ENCODE peak calls at places on chromosomes 6 and 20, in eight cellular contexts. E is stomach, Y is choroid plexus epithelial cell, R is hepatocyte, N is epithelial cell of esophagus, D is esophagus squamous epithelium, U is mammary epithelial cell, O is A549. T is an unnamed sample.

GRCh38 chr20:41003143-41003932 is 25.3 kb upstream of the TOP1 start:
- DNase-seq in D (peak; percentile 38), O (peak; percentile 90), E (peak; percentile 74), U (peak; percentile 99), N (peak; percentile 99), Y (peak; percentile 99), R (peak; percentile 87), T (peak; percentile 98)

GRCh38 chr6:41568202-41568584 is 22.0 kb downstream of the FOXP4 start:
- DNase-seq in D (no peak), O (no peak), N (no peak), U (no peak), E (no peak), R (no peak), Y (no peak), T (no peak)

GRCh38 chr20:1965520-1966278 is 28.2 kb downstream of the PDYN start:
- DNase-seq in R (peak; percentile 87), Y (peak; percentile 70), U (peak; percentile 37), E (peak; percentile 69), O (peak; percentile 84), D (no peak), N (peak; percentile 64), T (peak; percentile 70)

GRCh38 chr6:151425561-151425960 is 26.4 kb downstream of the RMND1 start:
- DNase-seq in U (peak; percentile 60), Y (no peak), E (no peak), R (peak; percentile 61), D (no peak), O (no peak), N (peak; percentile 22), T (peak; percentile 23)

GRCh38 chr20:49665796-49666195 is 47.9 kb downstream of the B4GALT5 start:
- DNase-seq in O (no peak), U (no peak), E (no peak), D (no peak), Y (no peak), R (no peak), N (no peak), T (no peak)

GRCh38 chr20:20480689-20481088 is 112.8 kb downstream of the INSM1 start:
- DNase-seq in R (peak; percentile 40), N (peak; percentile 88), D (no peak), Y (peak; percentile 91), E (no peak), O (no peak), U (peak; percentile 79), T (peak; percentile 71)

GRCh38 chr6:12608016-12608860 is 108.3 kb upstream of the PHACTR1 start:
- DNase-seq in E (no peak), D (no peak), O (no peak), R (no peak), Y (peak; percentile 53), U (peak; percentile 61), N (peak; percentile 59), T (peak; percentile 25)

GRCh38 chr6:152173321-152173720 is 365.8 kb downstream of the ESR1 start:
- DNase-seq in N (no peak), E (no peak), U (no peak), O (no peak), R (no peak), D (no peak), Y (peak; percentile 23), T (no peak)

GRCh38 chr20:20184149-20184548 is 131.8 kb downstream of the CFAP61 start:
- DNase-seq in N (no peak), E (no peak), O (no peak), Y (peak; percentile 4), U (no peak), R (no peak), D (no peak), T (no peak)

GRCh38 chr20:4836473-4836872 is 114.8 kb downstream of the PRND start:
- DNase-seq in R (no peak), Y (no peak), N (no peak), D (no peak), O (no peak), E (no peak), U (no peak), T (no peak)

GRCh38 chr6:132041706-132042105 is 90.5 kb upstream of the CCN2 start:
- DNase-seq in U (no peak), R (no peak), Y (no peak), N (peak; percentile 5), D (no peak), O (no peak), E (no peak), T (no peak)

GRCh38 chr20:6051505-6051904 is 2.4 kb downstream of the LRRN4 start:
- DNase-seq in E (no peak), O (no peak), N (peak; percentile 68), U (peak; percentile 62), R (peak; percentile 46), Y (peak; percentile 59), D (no peak), T (peak; percentile 30)

GRCh38 chr6:138682722-138683521 is 90.6 kb upstream of the CCDC28A start:
- DNase-seq in E (no peak), U (peak; percentile 88), O (no peak), Y (peak; percentile 90), R (no peak), N (peak; percentile 96), D (no peak), T (peak; percentile 61)
- H3K4me3 ChIP-seq in E (no peak overlapping the region), U (no peak overlapping the region), O (no peak overlapping the region), Y (peak overlapping the region; percentile 36), R (no peak overlapping the region), N (no peak overlapping the region), D (no peak overlapping the region), T (no peak overlapping the region)

GRCh38 chr6:2855061-2855519 is 13.4 kb upstream of the SERPINB1 start:
- DNase-seq in Y (peak; percentile 68), D (no peak), O (no peak), N (no peak), E (no peak), U (no peak), R (no peak), T (peak; percentile 57)

GRCh38 chr6:2852514-2852855 is 10.8 kb upstream of the SERPINB1 start:
- DNase-seq in R (no peak), U (no peak), N (no peak), E (no peak), O (no peak), D (no peak), Y (no peak), T (no peak)

GRCh38 chr6:2852921-2853322 is 11.3 kb upstream of the SERPINB1 start:
- DNase-seq in D (no peak), R (no peak), O (no peak), E (no peak), N (no peak), Y (no peak), U (no peak), T (no peak)

GRCh38 chr6:2853766-2854393 is 12.2 kb upstream of the SERPINB1 start:
- DNase-seq in Y (peak; percentile 78), D (no peak), E (no peak), O (no peak), U (peak; percentile 82), N (peak; percentile 63), R (peak; percentile 62), T (peak; percentile 78)

DNA sequence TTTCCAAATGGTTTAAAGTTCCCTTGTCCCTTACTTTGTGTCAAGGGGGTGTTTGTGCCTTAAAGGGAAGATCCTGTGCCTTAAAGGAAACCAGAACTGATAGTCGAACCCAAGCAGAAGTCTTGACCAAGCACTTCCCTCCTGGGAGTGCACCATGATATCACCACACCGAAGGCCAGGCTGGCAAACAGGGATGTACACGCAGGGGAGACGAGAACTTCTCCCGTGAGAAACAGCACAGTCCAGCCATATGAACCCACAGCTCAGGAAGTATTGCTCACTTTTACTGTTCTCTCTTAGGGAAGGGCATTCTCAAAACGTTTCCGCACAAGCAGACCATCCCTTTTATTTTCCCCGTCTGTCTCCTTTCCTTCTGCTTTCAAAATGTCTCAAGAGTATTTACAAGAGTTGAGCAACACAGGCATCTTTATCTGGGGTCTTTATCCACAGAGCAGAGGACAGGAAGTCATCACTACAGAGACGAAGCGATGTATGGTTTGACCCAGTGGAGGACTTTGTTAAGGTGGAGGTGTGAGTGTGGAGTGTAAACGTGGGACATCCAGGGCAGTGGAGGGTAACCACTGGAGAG is 12.8 kb upstream of the SERPINB1 start:
- DNase-seq in U (no peak), N (no peak), E (no peak), R (no peak), Y (peak; percentile 62), D (no peak), O (no peak), T (peak; percentile 81)
- TF ChIP-seq CTCF in U (no peak), N (no peak), E (no peak), R (no peak), Y (peak; percentile 3), D (no peak), O (no peak), T (no peak)

GRCh38 chr20:23151885-23152284 is 65.8 kb upstream of the CD93 start:
- DNase-seq in N (no peak), U (no peak), O (no peak), D (no peak), R (peak; percentile 32), Y (no peak), E (peak; percentile 24), T (no peak)
- H3K4me3 ChIP-seq in N (no peak overlapping the region), U (no peak overlapping the region), O (no peak overlapping the region), D (no peak overlapping the region), R (no peak overlapping the region), Y (no peak overlapping the region), E (no peak overlapping the region), T (no peak overlapping the region)

GRCh38 chr6:158870418-158870957 is 51.3 kb upstream of the EZR start:
- DNase-seq in U (no peak), N (peak; percentile 61), Y (no peak), E (no peak), R (no peak), D (no peak), O (no peak), T (no peak)

GRCh38 chr6:158869010-158869603 is 49.9 kb upstream of the EZR start:
- DNase-seq in D (no peak), R (no peak), Y (peak; percentile 66), U (no peak), N (no peak), O (peak; percentile 47), E (no peak), T (no peak)

GRCh38 chr6:158868122-158868480 is 48.9 kb upstream of the EZR start:
- DNase-seq in O (no peak), Y (no peak), R (no peak), U (no peak), D (no peak), N (no peak), E (no peak), T (no peak)

GRCh38 chr6:158867381-158868121 is 48.4 kb upstream of the EZR start:
- DNase-seq in O (no peak), R (peak; percentile 21), U (peak; percentile 75), N (peak; percentile 69), D (no peak), Y (no peak), E (peak; percentile 38), T (no peak)

DNA sequence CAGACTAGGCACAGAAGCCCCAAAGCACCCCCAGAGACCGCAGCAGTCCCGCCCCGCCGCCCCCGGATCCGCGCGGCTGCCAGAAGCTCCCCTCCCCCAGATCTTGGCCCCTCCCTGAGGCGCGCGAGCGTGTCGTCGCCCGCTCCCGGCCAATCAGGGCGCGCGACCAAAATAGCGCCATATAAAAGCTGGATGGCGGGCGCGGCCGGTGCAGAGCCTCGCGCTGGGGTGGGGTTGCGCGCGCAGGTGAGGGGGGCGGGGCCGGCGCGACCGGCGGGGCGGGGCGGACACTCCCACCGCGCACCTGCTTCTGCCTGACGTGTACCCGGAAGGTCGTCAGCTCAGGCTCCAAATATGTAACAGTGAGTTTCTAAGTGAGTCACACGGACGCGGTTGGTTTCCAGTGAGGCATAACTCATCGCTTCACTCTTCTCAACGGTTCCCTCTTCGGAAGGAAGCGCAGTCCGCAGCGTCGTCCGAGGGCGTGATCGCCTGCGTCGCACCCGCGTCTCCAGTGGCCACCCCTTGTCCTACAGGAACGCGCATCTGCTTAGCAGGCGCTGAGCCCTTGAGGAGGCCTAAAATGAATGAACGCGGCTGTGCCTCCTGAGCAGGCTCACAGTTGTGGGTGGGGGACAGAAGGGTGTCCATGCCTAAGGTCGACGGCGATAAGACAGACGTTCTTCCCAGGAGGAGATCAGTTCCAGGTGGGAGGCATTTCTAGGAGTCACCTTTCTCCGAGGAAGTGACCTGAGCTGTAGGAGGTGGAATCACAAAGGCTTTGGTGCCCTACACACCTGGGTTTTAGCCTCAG is 50.6 kb upstream of the EZR start:
- DNase-seq in Y (peak; percentile 93), E (peak; percentile 96), R (peak; percentile 97), O (peak; percentile 96), N (peak; percentile 99), U (peak; percentile 99), D (peak; percentile 91), T (peak; percentile 90)
- TF ChIP-seq CTCF in Y (no peak), E (no peak), R (peak; percentile 19), O (no peak), N (peak; percentile 39), U (peak; percentile 50), D (peak; percentile 35), T (peak; percentile 10)

T was measured in fibroblast of villous mesenchyme.